ENCODE peak calls at places on chromosome 6, in four cellular contexts. C, H, U and M are unnamed samples.

GRCh38 chr6:165876568-165876967 is 213.5 kb upstream of the PDE10A start:
- DNase-seq in U (no peak), H (peak; percentile 50), C (peak; percentile 79), M (no peak)

GRCh38 chr6:110628330-110628729 is 151.9 kb upstream of the SLC22A16 start:
- DNase-seq in H (no peak), C (peak; percentile 57), U (no peak), M (no peak)

GRCh38 chr6:3231213-3232016 is 4.0 kb upstream of the TUBB2B start:
- DNase-seq in C (peak; percentile 72), H (peak; percentile 84), U (peak; percentile 83), M (peak; percentile 76)

GRCh38 chr6:138159246-138159645 is 2.5 kb upstream of the ARFGEF3 start:
- DNase-seq in U (no peak), H (no peak), C (no peak), M (no peak)

GRCh38 chr6:106258726-106259125 is 66.8 kb downstream of the ATG5 start:
- DNase-seq in C (no peak), U (no peak), H (no peak), M (no peak)

GRCh38 chr6:155078331-155078745 is 83.2 kb downstream of the TIAM2 start:
- DNase-seq in C (no peak), U (no peak), H (no peak), M (no peak)

GRCh38 chr6:156953125-156953477 is 175.9 kb downstream of the ARID1B start:
- DNase-seq in C (peak; percentile 22), H (no peak), U (no peak), M (no peak)

GRCh38 chr6:145051661-145052060 is 683.7 kb downstream of the EPM2A start:
- DNase-seq in C (peak; percentile 14), H (no peak), U (no peak), M (no peak)

GRCh38 chr6:136051140-136051775 is 198.9 kb downstream of the MTFR2 start:
- DNase-seq in H (no peak), C (peak; percentile 88), U (no peak), M (no peak)

GRCh38 chr6:106802141-106802540 is 172.4 kb downstream of the CD24 start:
- DNase-seq in H (no peak), U (no peak), C (no peak), M (no peak)

GRCh38 chr6:30329331-30329730 is 2.6 kb downstream of the TRIM39 start:
- DNase-seq in U (no peak), H (no peak), C (no peak), M (no peak)

GRCh38 chr6:157571269-157571668 is 190.3 kb downstream of the ZDHHC14 start:
- DNase-seq in C (no peak), H (no peak), U (no peak), M (no peak)

GRCh38 chr6:56595490-56596122 is 47.1 kb downstream of the DST start:
- DNase-seq in C (peak; percentile 46), H (peak; percentile 35), U (peak; percentile 31), M (peak; percentile 16)

GRCh38 chr6:88869263-88870023 is 94.0 kb downstream of the RNGTT start:
- DNase-seq in C (no peak), H (no peak), U (no peak), M (no peak)

GRCh38 chr6:156449128-156449527 is 328.1 kb upstream of the ARID1B start:
- DNase-seq in H (no peak), U (no peak), C (no peak), M (no peak)

GRCh38 chr6:71982385-71982784 is 96.0 kb downstream of the RIMS1 start:
- DNase-seq in H (no peak), C (no peak), U (no peak), M (no peak)

GRCh38 chr6:56334937-56335336 is 87.6 kb upstream of the COL21A1 start:
- DNase-seq in U (no peak), C (peak; percentile 87), H (no peak), M (no peak)

GRCh38 chr6:25499851-25500250 is 152.2 kb upstream of the SCGN start:
- DNase-seq in H (no peak), U (no peak), C (no peak), M (no peak)

GRCh38 chr6:43790031-43790430 is 20.0 kb downstream of the VEGFA start:
- DNase-seq in U (no peak), C (peak; percentile 72), H (no peak), M (no peak)

GRCh38 chr6:42179956-42180335 is 6.8 kb downstream of the GUCA1A start:
- DNase-seq in C (no peak), H (no peak), U (no peak), M (no peak)

GRCh38 chr6:28553986-28554881 is 28.6 kb downstream of the GPX5 start:
- DNase-seq in C (peak; percentile 6), U (no peak), H (no peak), M (no peak)

GRCh38 chr6:121881974-121882667 is 446.7 kb downstream of the GJA1 start:
- DNase-seq in C (peak; percentile 55), H (no peak), U (no peak), M (no peak)

GRCh38 chr6:27901801-27902200 is 10.4 kb downstream of the OR2B2 start:
- DNase-seq in H (no peak), U (no peak), C (no peak), M (no peak)

GRCh38 chr6:3418521-3419060 is 38.3 kb downstream of the SLC22A23 start:
- DNase-seq in U (no peak), C (no peak), H (no peak), M (no peak)

GRCh38 chr6:132964868-132965382 is 150.6 kb downstream of the RPS12 start:
- DNase-seq in C (peak; percentile 10), H (no peak), U (no peak), M (no peak)

GRCh38 chr6:152705327-152705726 is 7.6 kb downstream of the MYCT1 start:
- DNase-seq in H (no peak), C (no peak), U (no peak), M (no peak)

GRCh38 chr6:6125495-6125894 is 118.8 kb upstream of the NRN1 start:
- DNase-seq in H (no peak), C (no peak), U (no peak), M (no peak)

GRCh38 chr6:169082093-169082492 is 171.6 kb downstream of the THBS2 start:
- DNase-seq in U (no peak), C (no peak), H (no peak), M (no peak)

GRCh38 chr6:23511797-23512196 is 614.2 kb upstream of the NRSN1 start:
- DNase-seq in U (no peak), H (no peak), C (no peak), M (no peak)

GRCh38 chr6:373773-374724 is 17.5 kb upstream of the IRF4 start:
- DNase-seq in H (no peak), U (no peak), C (peak; percentile 10), M (no peak)

GRCh38 chr6:12233693-12234551 is 56.2 kb upstream of the EDN1 start:
- DNase-seq in H (peak; percentile 28), U (peak; percentile 11), C (peak; percentile 87), M (peak; percentile 12)